ENCODE peak calls at places on chromosomes 4 and X, in ten cellular contexts. O is astrocyte; S is effector memory CD4-positive, alpha-beta T cell; Z is ovary; P is right lobe of liver; Y is GM23248; V is trophoblast cell; Q is cardiac muscle cell; J is esophagus squamous epithelium; X is lung. T is an unnamed sample. For H3K9me3, the result is how much of the 10 kb centered on the place peaks cover.

GRCh38 chr4:81343536-81343935 is 128.2 kb downstream of the RASGEF1B start:
- DNase-seq in P (no peak), S (no peak), Q (no peak), Y (no peak), Z (no peak), X (no peak), V (no peak), O (no peak), J (no peak), T (no peak)

GRCh38 chrX:150197388-150197787 is 165.7 kb upstream of the MAMLD1 start:
- DNase-seq in Q (no peak), J (no peak), Z (no peak), O (no peak), X (no peak), Y (no peak), P (no peak), V (no peak), S (no peak), T (no peak)

GRCh38 chrX:17442898-17443297 is 67.9 kb downstream of the NHS start:
- DNase-seq in V (peak), J (no peak), Q (no peak), X (no peak), Z (no peak), Y (peak), O (peak), S (no peak), P (no peak), T (no peak)

GRCh38 chr4:127616898-127617297 is 15.9 kb upstream of the INTU start:
- DNase-seq in Q (no peak), Y (peak), J (no peak), S (no peak), P (no peak), Z (no peak), O (no peak), X (no peak), V (peak), T (no peak)

GRCh38 chr4:76867880-76868655 is 29.9 kb downstream of the SOWAHB start:
- DNase-seq in S (no peak), O (no peak), Z (no peak), P (no peak), X (no peak), Y (no peak), Q (no peak), J (no peak), V (no peak), T (no peak)

GRCh38 chr4:85815796-85816459 is 341.0 kb downstream of the ARHGAP24 start:
- DNase-seq in Y (no peak), Z (no peak), Q (no peak), P (no peak), X (no peak), S (no peak), O (no peak), V (peak), J (no peak), T (no peak)

GRCh38 chr4:24775209-24775608 is 20.2 kb upstream of the SOD3 start:
- DNase-seq in P (no peak), V (no peak), O (no peak), S (no peak), Y (peak), J (no peak), Q (peak), Z (no peak), X (no peak), T (no peak)

GRCh38 chr4:41095192-41095872 is 119.0 kb downstream of the APBB2 start:
- DNase-seq in Z (no peak), Y (no peak), P (no peak), V (no peak), S (no peak), X (no peak), O (no peak), Q (no peak), J (no peak), T (no peak)

GRCh38 chr4:35300996-35301774 is 943.1 kb downstream of the ARAP2 start:
- DNase-seq in Y (no peak), X (no peak), Z (no peak), S (no peak), Q (no peak), V (no peak), J (no peak), P (no peak), O (no peak), T (no peak)

GRCh38 chr4:144687466-144687865 is 41.5 kb downstream of the HHIP start:
- DNase-seq in Z (no peak), Q (no peak), Y (no peak), S (no peak), V (no peak), J (no peak), P (no peak), X (no peak), O (no peak), T (no peak)

GRCh38 chr4:43496188-43496587 is 603.7 kb downstream of the GRXCR1 start:
- DNase-seq in Q (peak), Z (no peak), X (no peak), P (no peak), S (no peak), V (no peak), J (no peak), Y (no peak), O (no peak), T (no peak)

DNA sequence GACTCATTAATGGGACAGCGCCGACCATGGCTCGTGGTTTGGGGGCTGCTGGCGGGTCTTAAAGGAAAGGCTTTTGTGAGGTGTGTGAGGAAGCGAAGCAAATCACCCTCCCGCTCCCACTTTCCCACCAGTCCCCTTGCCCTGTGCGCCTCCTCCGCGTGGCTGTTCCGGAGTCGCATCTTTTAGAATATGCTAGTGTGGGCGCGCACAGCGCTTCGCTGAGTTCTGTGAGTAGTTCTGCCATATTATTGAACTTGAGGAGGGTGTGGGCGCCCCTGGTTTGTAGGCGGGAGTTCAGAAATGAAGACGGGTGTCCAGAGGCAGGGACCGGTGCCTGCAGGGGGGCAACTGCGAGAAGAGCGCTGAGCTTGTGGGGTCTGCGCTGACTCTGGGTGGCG is 49.1 kb downstream of the ZNF141 start:
- DNase-seq in V (no peak), P (no peak), O (no peak), S (no peak), Z (no peak), J (no peak), Y (no peak), Q (no peak), X (no peak), T (no peak)
- H3K9me3 ChIP-seq in V (under half), P (under half), O (under half), S (half or more), Z (under half), J (half or more), Y (under half), Q (under half), X (half or more), T (under half)

GRCh38 chr4:186651624-186652023 is 72.0 kb downstream of the FAT1 start:
- DNase-seq in V (no peak), S (no peak), X (no peak), O (peak), J (no peak), Z (no peak), P (peak), Q (peak), Y (no peak), T (peak)
- H3K4me3 ChIP-seq in V (no peak), S (no peak), X (peak), O (peak), J (peak), Z (no peak), P (no peak), Q (no peak), Y (no peak), T (peak)

GRCh38 chrX:47571215-47571614 is 10.2 kb downstream of the ARAF start:
- DNase-seq in Q (no peak), O (no peak), Y (no peak), P (no peak), S (no peak), V (no peak), J (no peak), Z (no peak), X (no peak), T (no peak)

GRCh38 chrX:47573334-47574095 is 8.7 kb upstream of the TIMP1 start:
- DNase-seq in O (peak), X (no peak), J (no peak), Y (peak), P (no peak), Z (peak), S (no peak), V (no peak), Q (peak), T (peak)

GRCh38 chrX:47572773-47573333 is 9.4 kb upstream of the TIMP1 start:
- DNase-seq in Y (no peak), Z (no peak), O (no peak), V (no peak), J (no peak), Q (no peak), S (no peak), X (no peak), P (no peak), T (no peak)

GRCh38 chrX:47570794-47571193 is 9.8 kb downstream of the ARAF start:
- DNase-seq in X (no peak), J (no peak), P (no peak), Y (no peak), Z (no peak), S (no peak), V (no peak), O (no peak), Q (no peak), T (peak)

DNA sequence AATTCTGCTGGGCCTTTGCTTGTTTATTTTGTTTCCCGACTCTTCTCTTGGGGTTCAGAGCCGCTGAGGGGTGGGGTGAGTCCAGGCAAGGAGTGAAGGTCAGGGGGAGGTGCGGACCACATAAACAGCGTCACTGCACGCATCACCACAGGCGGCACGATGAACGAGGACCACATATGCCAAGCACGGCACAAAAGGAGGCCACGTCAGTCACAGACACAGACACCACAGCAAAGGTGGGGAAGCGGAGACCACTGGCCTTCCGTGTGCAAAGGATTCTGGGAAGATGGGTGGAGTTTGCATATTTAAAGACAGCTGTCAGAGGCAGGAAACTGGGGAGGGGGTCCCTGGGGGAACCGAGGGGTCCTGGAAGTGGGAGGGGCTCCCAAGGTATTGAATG is 10.3 kb upstream of the TIMP1 start:
- DNase-seq in X (no peak), O (no peak), Q (no peak), S (no peak), Z (no peak), P (no peak), J (no peak), V (no peak), Y (no peak), T (no peak)
- H3K9me3 ChIP-seq in X (under half), O (under half), Q (under half), S (under half), Z (under half), P (under half), J (under half), V (under half), Y (under half), T (under half)

GRCh38 chr4:169012049-169012448 is 2.0 kb upstream of the CBR4 start:
- DNase-seq in J (no peak), O (no peak), V (no peak), X (no peak), P (no peak), Q (no peak), Z (no peak), Y (no peak), S (no peak), T (no peak)

GRCh38 chr4:169009281-169010124 is 552 bp downstream of the CBR4 start:
- DNase-seq in Q (peak), J (peak), V (peak), O (peak), Y (peak), Z (peak), S (peak), P (peak), X (peak), T (peak)

GRCh38 chr4:169010125-169011023 is at the start of gene CBR4:
- DNase-seq in J (peak), O (peak), S (peak), P (peak), Q (peak), Z (peak), V (peak), X (peak), Y (peak), T (peak)

GRCh38 chr4:169005453-169006099 is 4.5 kb downstream of the CBR4 start:
- DNase-seq in Z (no peak), Q (peak), J (no peak), O (no peak), S (no peak), P (no peak), X (no peak), Y (peak), V (peak), T (no peak)

GRCh38 chr4:169008478-169008877 is 1.6 kb downstream of the CBR4 start:
- DNase-seq in Y (no peak), V (no peak), X (no peak), Z (no peak), Q (no peak), S (no peak), P (no peak), J (no peak), O (no peak), T (no peak)
- H3K4me3 ChIP-seq in Y (peak), V (no peak), X (no peak), Z (no peak), Q (peak), S (no peak), P (peak), J (no peak), O (no peak), T (no peak)

GRCh38 chr4:117847849-117848248 is 186.4 kb upstream of the NDST3 start:
- DNase-seq in Z (no peak), P (no peak), V (no peak), X (no peak), O (no peak), Y (no peak), Q (no peak), S (no peak), J (no peak), T (no peak)
- H3K9me3 ChIP-seq in Z (under half), P (under half), V (under half), X (under half), O (under half), Y (under half), Q (under half), S (under half), J (under half), T (under half)

GRCh38 chr4:48133668-48134444 is at the start of gene TXK:
- DNase-seq in V (no peak), J (no peak), Y (no peak), S (no peak), Z (no peak), Q (peak), O (peak), P (no peak), X (no peak), T (no peak)
- H3K4me3 ChIP-seq in V (no peak), J (no peak), Y (no peak), S (peak), Z (no peak), Q (no peak), O (no peak), P (no peak), X (no peak), T (no peak)

DNA sequence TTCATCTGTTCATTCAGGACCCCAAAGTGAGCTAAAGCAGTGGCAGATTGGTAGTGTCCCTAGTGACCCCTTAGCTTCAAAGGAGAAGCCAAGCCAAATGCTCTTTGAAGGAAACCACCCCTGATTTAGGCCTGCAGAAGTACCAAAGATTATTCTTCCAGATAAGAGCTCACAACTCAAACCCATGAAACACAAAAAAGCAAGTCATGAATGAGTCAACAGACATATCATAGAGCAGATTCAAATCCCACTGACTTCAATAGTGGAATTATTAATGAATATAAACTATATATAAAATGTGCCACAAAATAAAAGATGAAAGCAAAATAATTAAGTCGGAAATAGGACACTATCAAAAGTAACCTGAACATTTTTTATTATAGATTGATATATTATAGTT is 197.6 kb downstream of the SCFD2 start:
- DNase-seq in V (no peak), Y (peak), S (no peak), J (no peak), Z (no peak), O (no peak), X (no peak), Q (no peak), P (no peak), T (no peak)
- H3K9me3 ChIP-seq in V (under half), Y (under half), S (under half), J (under half), Z (under half), O (under half), X (under half), Q (under half), P (under half), T (under half)

GRCh38 chrX:65406532-65406931 is 128.1 kb downstream of the LAS1L start:
- DNase-seq in X (no peak), Z (no peak), Y (peak), P (no peak), O (no peak), J (no peak), V (peak), S (no peak), Q (no peak), T (no peak)
- H3K4me3 ChIP-seq in X (no peak), Z (no peak), Y (peak), P (no peak), O (no peak), J (no peak), V (no peak), S (no peak), Q (peak), T (no peak)

GRCh38 chrX:47446431-47446830 is 36.6 kb downstream of the ZNF41 start:
- DNase-seq in X (no peak), Q (no peak), Y (no peak), O (no peak), P (no peak), S (no peak), Z (no peak), J (no peak), V (peak), T (no peak)
- H3K9me3 ChIP-seq in X (under half), Q (under half), Y (under half), O (under half), P (under half), S (under half), Z (under half), J (under half), V (under half), T (under half)